ENCODE peak calls at places on chromosomes 13 and 19, in six cellular contexts. P is ovary; Y is CD8-positive, alpha-beta T cell; J is A549; W is thyroid gland; X is upper lobe of left lung. Z is an unnamed sample.

GRCh38 chr19:43482193-43482592 is 16.8 kb upstream of the LYPD3 start:
- DNase-seq in P (no peak), Y (no peak), J (no peak), W (no peak), X (no peak), Z (no peak)

GRCh38 chr13:99178636-99179035 is 22.0 kb upstream of the UBAC2 start:
- DNase-seq in P (no peak), Y (no peak), J (no peak), W (no peak), X (no peak), Z (no peak)

GRCh38 chr19:9580728-9581127 is 3.6 kb downstream of the ZNF121 start:
- DNase-seq in P (no peak), Y (no peak), J (no peak), W (no peak), X (no peak), Z (no peak)

GRCh38 chr19:17741456-17741855 is 9.8 kb upstream of the FCHO1 start:
- DNase-seq in P (no peak), Y (no peak), J (no peak), W (no peak), X (no peak), Z (no peak)

GRCh38 chr19:42018503-42019193 is 24.6 kb upstream of the ATP1A3 start:
- DNase-seq in P (no peak), Y (no peak), J (no peak), W (no peak), X (no peak), Z (no peak)

GRCh38 chr13:101751488-101751887 is 299.0 kb downstream of the ITGBL1 start:
- DNase-seq in P (no peak), Y (no peak), J (no peak), W (no peak), X (no peak), Z (peak)

GRCh38 chr13:113849546-113849945 is 14.3 kb downstream of the GAS6 start:
- DNase-seq in P (no peak), Y (no peak), J (no peak), W (no peak), X (no peak), Z (no peak)

GRCh38 chr13:62019858-62020257 is 604.2 kb upstream of the PCDH20 start:
- DNase-seq in P (no peak), Y (no peak), J (no peak), W (no peak), X (no peak), Z (no peak)

GRCh38 chr19:53553865-53554791 is 16.2 kb downstream of the ZNF331 start:
- DNase-seq in P (peak), Y (peak), J (no peak), W (peak), X (peak), Z (no peak)

GRCh38 chr19:53553159-53553558 is 15.2 kb downstream of the ZNF331 start:
- DNase-seq in P (no peak), Y (no peak), J (no peak), W (no peak), X (no peak), Z (no peak)

GRCh38 chr19:53558404-53558803 is 20.5 kb downstream of the ZNF331 start:
- DNase-seq in P (no peak), Y (no peak), J (no peak), W (no peak), X (no peak), Z (no peak)

GRCh38 chr19:53554804-53555203 is 16.9 kb downstream of the ZNF331 start:
- DNase-seq in P (no peak), Y (no peak), J (no peak), W (no peak), X (no peak), Z (no peak)

GRCh38 chr19:53555352-53555751 is 17.4 kb downstream of the ZNF331 start:
- DNase-seq in P (no peak), Y (no peak), J (no peak), W (peak), X (no peak), Z (no peak)
- H3K4me3 ChIP-seq in P (peak), Y (peak), J (no peak), W (no peak), X (no peak), Z (no peak)

DNA sequence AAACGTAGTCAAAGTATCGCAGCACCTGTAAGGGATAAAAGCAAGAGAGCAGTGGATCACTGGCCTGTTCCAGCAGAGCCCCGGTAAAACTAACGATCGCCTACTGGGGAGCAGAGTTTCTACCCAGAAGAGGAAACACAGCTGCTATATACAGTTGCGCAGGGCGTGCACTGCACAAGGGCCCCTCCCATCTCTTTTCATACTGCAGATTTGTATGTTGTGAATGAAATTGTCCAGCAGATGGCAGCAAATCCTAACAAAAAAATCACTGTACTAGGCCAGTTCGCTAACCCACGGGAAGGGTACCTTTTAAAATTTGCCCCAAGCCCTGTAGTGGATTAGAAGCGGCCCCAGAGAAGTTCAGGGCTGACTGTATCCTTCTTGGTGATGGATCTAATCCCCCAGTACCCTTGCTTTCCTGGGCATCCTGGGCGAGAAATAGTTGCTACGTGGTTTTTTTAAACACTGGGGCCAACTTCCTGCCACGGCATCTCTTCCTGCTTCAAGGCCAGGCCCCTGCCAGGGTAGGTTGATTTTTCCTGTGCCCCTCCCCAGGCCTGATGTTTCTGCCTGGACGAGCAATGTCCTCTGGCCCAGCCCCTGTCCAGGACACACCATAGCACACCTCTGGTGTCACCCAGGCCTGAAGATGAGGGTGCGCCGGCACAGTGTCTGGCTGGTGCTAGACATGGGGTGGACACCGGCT is 127.0 kb downstream of the IER2 start:
- DNase-seq in P (peak), Y (peak), J (peak), W (peak), X (peak), Z (peak)
- H3K4me3 ChIP-seq in P (no peak), Y (peak), J (no peak), W (no peak), X (no peak), Z (no peak)

DNA sequence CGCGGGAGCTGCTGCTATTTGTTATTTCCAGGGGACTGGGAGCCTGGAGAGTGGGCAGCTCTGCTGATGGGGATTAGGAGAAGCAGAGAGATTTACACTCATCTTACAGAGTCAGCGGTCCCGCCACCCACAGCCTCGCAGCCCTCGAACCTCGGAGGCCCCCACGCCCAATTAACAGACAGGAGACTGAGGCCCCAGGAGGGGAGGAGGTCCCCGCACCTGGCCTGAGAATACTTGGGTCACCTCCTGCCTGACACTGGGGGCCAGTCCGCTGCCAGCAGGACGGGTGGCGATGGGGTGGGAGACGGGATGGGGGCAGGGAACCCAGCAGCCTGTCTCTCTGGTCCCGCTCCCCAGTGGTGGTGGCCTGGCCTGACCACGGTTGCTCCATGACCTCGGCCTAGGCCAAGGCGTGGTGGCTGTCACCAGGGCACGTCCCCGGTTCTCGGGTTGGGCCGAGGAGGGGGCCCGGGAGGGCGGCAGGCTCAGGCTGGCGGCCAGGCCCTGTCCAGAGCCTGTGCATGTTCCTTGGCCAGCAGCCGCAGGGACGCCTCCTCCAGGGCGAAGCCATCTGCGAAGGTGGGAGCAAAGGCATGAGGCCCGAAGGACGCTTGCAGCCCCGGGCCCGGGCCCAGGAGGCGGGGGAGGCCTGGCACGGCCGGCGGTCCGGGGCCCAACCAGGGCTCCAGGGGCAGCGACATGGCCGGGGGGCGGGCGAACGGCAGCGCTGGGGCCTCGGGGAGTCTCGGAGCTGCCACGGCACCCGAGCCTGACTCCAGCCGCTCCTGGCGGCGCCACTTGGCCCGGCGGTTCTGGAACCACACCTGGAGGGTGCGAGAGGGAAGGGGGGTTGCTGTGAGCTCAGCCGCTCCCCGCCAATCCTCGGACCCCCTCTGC is 1.6 kb downstream of the RAX2 start:
- DNase-seq in P (no peak), Y (no peak), J (no peak), W (no peak), X (no peak), Z (no peak)
- H3K4me3 ChIP-seq in P (no peak), Y (no peak), J (no peak), W (no peak), X (no peak), Z (no peak)

GRCh38 chr13:33677215-33677614 is 140.7 kb upstream of the RFC3 start:
- DNase-seq in P (no peak), Y (no peak), J (no peak), W (no peak), X (no peak), Z (no peak)

GRCh38 chr13:33682020-33682564 is 135.9 kb upstream of the RFC3 start:
- DNase-seq in P (peak), Y (no peak), J (no peak), W (no peak), X (no peak), Z (no peak)

GRCh38 chr13:33678906-33679657 is 138.9 kb upstream of the RFC3 start:
- DNase-seq in P (peak), Y (peak), J (peak), W (peak), X (peak), Z (no peak)

GRCh38 chr13:33678084-33678483 is 139.9 kb upstream of the RFC3 start:
- DNase-seq in P (no peak), Y (no peak), J (no peak), W (no peak), X (no peak), Z (no peak)

GRCh38 chr13:33679658-33680012 is 138.3 kb upstream of the RFC3 start:
- DNase-seq in P (no peak), Y (no peak), J (no peak), W (no peak), X (no peak), Z (no peak)
- H3K4me3 ChIP-seq in P (no peak), Y (no peak), J (no peak), W (no peak), X (no peak), Z (no peak)

GRCh38 chr13:33524086-33524485 is 238.5 kb upstream of the STARD13 start:
- DNase-seq in P (no peak), Y (no peak), J (no peak), W (peak), X (no peak), Z (no peak)
- H3K4me3 ChIP-seq in P (no peak), Y (no peak), J (no peak), W (no peak), X (no peak), Z (no peak)

GRCh38 chr19:52897149-52897935 is at the start of gene ZNF320:
- DNase-seq in P (peak), Y (peak), J (no peak), W (peak), X (peak), Z (peak)

GRCh38 chr19:52896431-52897148 is 845 bp downstream of the ZNF320 start:
- DNase-seq in P (peak), Y (no peak), J (no peak), W (peak), X (peak), Z (no peak)

GRCh38 chr19:52901842-52902241 is 4.4 kb upstream of the ZNF320 start:
- DNase-seq in P (no peak), Y (no peak), J (no peak), W (no peak), X (no peak), Z (no peak)

GRCh38 chr19:52904052-52904451 is 6.6 kb upstream of the ZNF320 start:
- DNase-seq in P (no peak), Y (no peak), J (no peak), W (no peak), X (no peak), Z (no peak)

GRCh38 chr19:52898101-52898500 is 666 bp upstream of the ZNF320 start:
- DNase-seq in P (peak), Y (no peak), J (no peak), W (no peak), X (no peak), Z (no peak)
- H3K4me3 ChIP-seq in P (peak), Y (peak), J (no peak), W (no peak), X (no peak), Z (peak)

GRCh38 chr13:77329133-77330008 is 2.5 kb upstream of the MYCBP2 start:
- DNase-seq in P (peak), Y (peak), J (peak), W (peak), X (peak), Z (peak)
- H3K4me3 ChIP-seq in P (peak), Y (peak), J (peak), W (peak), X (peak), Z (peak)

Z was measured in NT2/D1.